ENCODE peak calls at places on chromosomes 4 and X, in five cellular contexts. A is breast epithelium, K is aorta, T is choroid plexus epithelial cell, Z is cardiac fibroblast. B is an unnamed sample.

GRCh38 chr4:108762559-108763225 is at the start of gene ETNPPL:
- DNase-seq in A (no peak), Z (no peak), T (no peak), K (no peak), B (no peak)

GRCh38 chrX:135086197-135086854 is 34.0 kb downstream of the ETDB start:
- DNase-seq in T (peak), A (no peak), K (no peak), Z (peak), B (no peak)

GRCh38 chr4:83561381-83561780 is 25.5 kb downstream of the GPAT3 start:
- DNase-seq in K (no peak), A (no peak), Z (peak), T (peak), B (peak)

GRCh38 chrX:129731228-129731627 is 7.6 kb upstream of the XPNPEP2 start:
- DNase-seq in T (no peak), A (no peak), Z (no peak), K (no peak), B (no peak)

GRCh38 chr4:22733816-22734215 is 41.1 kb downstream of the GBA3 start:
- DNase-seq in A (no peak), T (no peak), K (no peak), Z (no peak), B (no peak)

GRCh38 chr4:25818293-25819240 is 44.2 kb downstream of the SEL1L3 start:
- DNase-seq in Z (peak), T (peak), K (no peak), A (no peak), B (peak)

GRCh38 chr4:110195561-110196205 is 2.7 kb downstream of the ELOVL6 start:
- DNase-seq in A (no peak), K (no peak), Z (peak), T (peak), B (no peak)

GRCh38 chr4:107838763-107839162 is 14.0 kb downstream of the SGMS2 start:
- DNase-seq in T (peak), K (no peak), Z (peak), A (no peak), B (no peak)

GRCh38 chr4:152243890-152244595 is 291.8 kb downstream of the FBXW7 start:
- DNase-seq in Z (peak), T (no peak), A (no peak), K (peak), B (no peak)

GRCh38 chr4:84814100-84814750 is 152.3 kb downstream of the WDFY3 start:
- DNase-seq in T (peak), K (no peak), A (no peak), Z (peak), B (peak)

GRCh38 chr4:132299866-132300265 is 849.2 kb upstream of the PCDH10 start:
- DNase-seq in T (no peak), A (no peak), Z (no peak), K (no peak), B (no peak)

GRCh38 chr4:126405369-126405982 is 1090.7 kb downstream of the FAT4 start:
- DNase-seq in T (peak), K (no peak), Z (peak), A (no peak), B (no peak)

GRCh38 chr4:128810331-128810870 is 901 bp downstream of the JADE1 start:
- DNase-seq in A (no peak), Z (peak), K (no peak), T (peak), B (no peak)

GRCh38 chr4:182369211-182369610 is 126.0 kb downstream of the TENM3 start:
- DNase-seq in K (no peak), T (peak), Z (peak), A (no peak), B (peak)

GRCh38 chrX:136130931-136131843 is 16.1 kb upstream of the FHL1 start:
- DNase-seq in T (peak), K (no peak), Z (peak), A (no peak), B (peak)

GRCh38 chr4:120156115-120156718 is 89.6 kb upstream of the MAD2L1 start:
- DNase-seq in K (no peak), T (peak), Z (peak), A (no peak), B (peak)

GRCh38 chr4:147418206-147418605 is 62.7 kb upstream of the EDNRA start:
- DNase-seq in K (no peak), Z (no peak), A (no peak), T (no peak), B (no peak)

GRCh38 chrX:19964017-19964710 is 26.7 kb downstream of the BCLAF3 start:
- DNase-seq in K (no peak), T (no peak), Z (no peak), A (no peak), B (no peak)

GRCh38 chr4:79886557-79886956 is 186.5 kb downstream of the ANTXR2 start:
- DNase-seq in A (no peak), T (peak), K (no peak), Z (peak), B (peak)

GRCh38 chrX:131704136-131704695 is 160.3 kb downstream of the OR13H1 start:
- DNase-seq in T (no peak), Z (no peak), A (no peak), K (peak), B (no peak)

GRCh38 chrX:136652822-136653723 is 5.1 kb downstream of the CD40LG start:
- DNase-seq in Z (peak), T (peak), A (no peak), K (no peak), B (peak)

GRCh38 chr4:70709551-70710080 is 12.1 kb upstream of the RUFY3 start:
- DNase-seq in A (no peak), K (no peak), Z (no peak), T (no peak), B (no peak)

GRCh38 chr4:74418063-74418670 is 26.8 kb upstream of the AREG start:
- DNase-seq in Z (peak), K (no peak), A (no peak), T (peak), B (peak)

GRCh38 chr4:6410664-6411063 is 61.8 kb downstream of the PPP2R2C start:
- DNase-seq in T (no peak), K (no peak), A (no peak), Z (no peak), B (no peak)

GRCh38 chrX:70613295-70613694 is 168.7 kb downstream of the DLG3 start:
- DNase-seq in A (no peak), T (peak), K (no peak), Z (no peak), B (no peak)

GRCh38 chr4:146338512-146338911 is 124.2 kb downstream of the REELD1 start:
- DNase-seq in A (no peak), K (no peak), Z (peak), T (peak), B (no peak)

DNA sequence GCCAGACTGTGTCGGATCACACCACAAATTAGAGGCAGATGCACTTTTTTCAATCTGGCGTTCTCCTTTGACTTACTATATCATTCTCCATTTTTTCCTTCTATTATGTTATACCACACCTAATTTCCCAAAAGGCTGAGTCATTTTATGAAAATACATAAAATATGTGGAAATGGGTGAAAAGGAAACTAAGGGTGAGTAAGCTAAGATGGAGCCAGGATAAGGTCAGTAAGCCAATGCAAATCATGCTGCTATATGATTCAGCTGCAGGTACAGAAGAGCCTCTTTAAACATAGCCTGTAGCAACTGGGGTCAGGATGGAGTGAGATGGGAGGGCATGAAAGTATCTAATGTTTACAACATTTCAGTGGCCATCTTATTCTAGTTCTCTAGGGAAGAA is 94.0 kb upstream of the TEX13A start:
- DNase-seq in A (no peak), Z (peak), K (no peak), T (peak), B (peak)
- H3K4me3 ChIP-seq in A (no peak), Z (no peak), K (no peak), T (peak), B (no peak)

GRCh38 chrX:46979340-46979739 is 67.1 kb downstream of the JADE3 start:
- DNase-seq in Z (peak), K (no peak), A (no peak), T (peak), B (no peak)
- H3K4me3 ChIP-seq in Z (no peak), K (no peak), A (no peak), T (no peak), B (no peak)

GRCh38 chr4:183723561-183724228 is 64.6 kb downstream of the TRAPPC11 start:
- DNase-seq in T (no peak), K (no peak), Z (no peak), A (no peak), B (no peak)
- H3K4me3 ChIP-seq in T (no peak), K (no peak), Z (no peak), A (peak), B (no peak)

GRCh38 chr4:183797041-183797444 is 108.1 kb upstream of the STOX2 start:
- DNase-seq in T (no peak), Z (no peak), A (no peak), K (no peak), B (no peak)

GRCh38 chr4:183801460-183802168 is 103.5 kb upstream of the STOX2 start:
- DNase-seq in A (no peak), Z (no peak), T (no peak), K (no peak), B (no peak)

GRCh38 chr4:183797445-183798248 is 107.5 kb upstream of the STOX2 start:
- DNase-seq in K (no peak), T (peak), Z (peak), A (no peak), B (no peak)

GRCh38 chr4:183798921-183799307 is 106.2 kb upstream of the STOX2 start:
- DNase-seq in T (no peak), Z (no peak), A (no peak), K (no peak), B (no peak)

GRCh38 chr4:183798249-183798920 is 106.7 kb upstream of the STOX2 start:
- DNase-seq in K (no peak), T (no peak), A (no peak), Z (no peak), B (no peak)
- H3K4me3 ChIP-seq in K (peak), T (no peak), A (peak), Z (no peak), B (peak)

DNA sequence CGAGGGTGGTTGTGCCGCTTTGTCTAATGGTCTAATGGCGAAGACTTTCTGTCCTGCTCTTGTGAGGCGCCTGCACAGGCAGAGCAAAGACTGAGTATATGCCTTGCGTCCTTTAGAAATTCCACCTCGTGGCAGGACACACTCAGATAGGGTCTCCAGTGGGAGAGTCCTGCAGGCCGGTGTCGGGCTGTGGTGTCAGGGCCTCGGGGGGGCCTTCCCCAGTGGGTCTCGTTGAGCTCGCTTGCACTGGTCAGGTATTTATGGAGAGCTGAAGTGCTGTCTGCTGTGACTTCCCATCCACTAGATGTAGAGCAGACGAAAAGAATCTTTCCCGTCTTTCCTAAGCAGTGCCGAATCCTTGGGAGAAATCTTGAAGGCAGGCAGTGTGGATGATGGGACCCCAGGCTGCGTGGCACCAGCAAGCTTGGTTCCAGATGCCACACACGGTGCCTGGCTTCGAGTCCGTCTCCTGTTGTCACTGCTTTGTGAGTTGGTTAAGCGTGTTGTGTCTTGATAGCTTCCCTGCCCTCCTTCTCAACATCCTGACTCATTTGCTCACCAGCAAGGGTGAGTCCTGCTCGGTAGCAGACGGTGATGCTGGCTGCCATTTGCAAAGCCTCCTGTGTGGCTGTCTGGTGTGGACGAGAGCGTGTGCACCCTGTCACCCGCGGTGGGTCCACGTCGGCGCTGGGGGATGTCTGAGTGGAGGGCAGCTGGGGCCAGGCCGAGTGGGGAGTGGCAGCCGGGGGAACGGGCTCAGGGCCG is 20.5 kb downstream of the MAEA start:
- DNase-seq in K (no peak), A (no peak), Z (no peak), T (peak), B (no peak)
- H3K4me3 ChIP-seq in K (peak), A (peak), Z (peak), T (peak), B (peak)

GRCh38 chrX:108399427-108400165 is 38.6 kb downstream of the COL4A6 start:
- DNase-seq in T (peak), Z (peak), A (no peak), K (no peak), B (peak)
- H3K4me3 ChIP-seq in T (no peak), Z (no peak), A (no peak), K (no peak), B (no peak)

GRCh38 chr4:41334182-41334581 is 77.5 kb downstream of the UCHL1 start:
- DNase-seq in T (no peak), K (no peak), Z (no peak), A (no peak), B (no peak)

GRCh38 chr4:41339812-41340809 is 83.4 kb downstream of the UCHL1 start:
- DNase-seq in T (peak), K (no peak), A (no peak), Z (peak), B (no peak)
- H3K4me3 ChIP-seq in T (no peak), K (no peak), A (no peak), Z (no peak), B (no peak)